ENCODE peak calls at places on chromosomes 7 and 10, in six cellular contexts. A, J, D, P, C and Q are unnamed samples.
A peak's percentile ranks its signal among the peaks of the same experiment; 100 is the strongest.

GRCh38 chr10:16386855-16387254 is 50.0 kb upstream of the PTER start:
- DNase-seq in A (no peak), J (no peak), D (no peak), P (no peak), C (no peak), Q (no peak)

GRCh38 chr10:109934958-109935793 is 11.9 kb upstream of the XPNPEP1 start:
- DNase-seq in A (no peak), J (peak; percentile 65), D (peak; percentile 98), P (peak; percentile 90), C (peak; percentile 21), Q (peak; percentile 95)

GRCh38 chr7:2242541-2243482 is 786 bp downstream of the NUDT1 start:
- DNase-seq in A (no peak), J (peak; percentile 69), D (no peak), P (peak; percentile 29), C (peak; percentile 32), Q (peak; percentile 54)

GRCh38 chr7:106717997-106718871 is 57.3 kb upstream of the CCDC71L start:
- DNase-seq in A (peak; percentile 70), J (peak; percentile 99), D (peak; percentile 95), P (peak; percentile 99), C (peak; percentile 78), Q (peak; percentile 91)

GRCh38 chr7:149867762-149868637 is 5.8 kb upstream of the ATP6V0E2 start:
- DNase-seq in A (no peak), J (no peak), D (no peak), P (no peak), C (no peak), Q (no peak)

GRCh38 chr10:15106352-15107013 is 9.3 kb downstream of the RPP38 start:
- DNase-seq in A (peak; percentile 75), J (peak; percentile 73), D (no peak), P (peak; percentile 41), C (peak; percentile 61), Q (peak; percentile 81)

GRCh38 chr7:78905449-78905848 is 548.0 kb downstream of the MAGI2 start:
- DNase-seq in A (no peak), J (no peak), D (no peak), P (no peak), C (no peak), Q (no peak)

GRCh38 chr10:120221873-120222485 is 235.0 kb upstream of the PLPP4 start:
- DNase-seq in A (no peak), J (peak; percentile 80), D (peak; percentile 29), P (peak; percentile 25), C (no peak), Q (peak; percentile 80)

GRCh38 chr10:13115832-13116793 is 16.1 kb downstream of the OPTN start:
- DNase-seq in A (no peak), J (no peak), D (no peak), P (no peak), C (no peak), Q (no peak)